ENCODE peak calls at places on chromosomes 2 and 18, in ten cellular contexts. O, K, T, L, B, E, Z, Q, S and A are unnamed samples.

GRCh38 chr2:112482309-112483046 is 522 bp downstream of the TTL start:
- DNase-seq in O (peak), K (peak), T (peak), L (no peak), B (peak), E (peak), Z (no peak), Q (no peak), S (no peak), A (no peak)

GRCh38 chr18:28039078-28039477 is 137.9 kb downstream of the CDH2 start:
- DNase-seq in O (no peak), K (no peak), T (no peak), L (no peak), B (peak), E (peak), Z (no peak), Q (no peak), S (no peak), A (peak)

GRCh38 chr18:6414118-6414722 is 491 bp downstream of the L3MBTL4 start:
- DNase-seq in O (no peak), K (peak), T (no peak), L (no peak), B (no peak), E (no peak), Z (peak), Q (no peak), S (peak), A (peak)

GRCh38 chr2:64212801-64213321 is 68.6 kb upstream of the PELI1 start:
- DNase-seq in O (no peak), K (no peak), T (peak), L (no peak), B (peak), E (peak), Z (no peak), Q (no peak), S (no peak), A (peak)

GRCh38 chr18:8701546-8702118 is 3.7 kb upstream of the MTCL1 start:
- DNase-seq in O (no peak), K (no peak), T (peak), L (no peak), B (peak), E (peak), Z (no peak), Q (no peak), S (no peak), A (peak)

GRCh38 chr2:40087434-40087833 is 308.4 kb upstream of the THUMPD2 start:
- DNase-seq in O (no peak), K (no peak), T (peak), L (no peak), B (peak), E (no peak), Z (no peak), Q (no peak), S (no peak), A (no peak)

GRCh38 chr2:100018794-100019193 is 123.6 kb downstream of the AFF3 start:
- DNase-seq in O (no peak), K (no peak), T (peak), L (no peak), B (peak), E (peak), Z (no peak), Q (no peak), S (no peak), A (peak)

GRCh38 chr18:51342815-51343214 is 145.3 kb upstream of the MEX3C start:
- DNase-seq in O (no peak), K (no peak), T (peak), L (no peak), B (peak), E (peak), Z (no peak), Q (no peak), S (no peak), A (no peak)

GRCh38 chr18:45050712-45051639 is 370.3 kb downstream of the SETBP1 start:
- DNase-seq in O (no peak), K (no peak), T (peak), L (no peak), B (peak), E (peak), Z (no peak), Q (no peak), S (no peak), A (no peak)

GRCh38 chr2:25063876-25064660 is 22.2 kb downstream of the EFR3B start:
- DNase-seq in O (no peak), K (no peak), T (peak), L (no peak), B (no peak), E (no peak), Z (no peak), Q (no peak), S (no peak), A (no peak)

GRCh38 chr2:207408086-207408794 is 121.5 kb upstream of the CREB1 start:
- DNase-seq in O (no peak), K (no peak), T (peak), L (no peak), B (peak), E (no peak), Z (no peak), Q (peak), S (no peak), A (no peak)

GRCh38 chr2:29363111-29363510 is 247.9 kb downstream of the CLIP4 start:
- DNase-seq in O (no peak), K (no peak), T (no peak), L (no peak), B (no peak), E (no peak), Z (no peak), Q (no peak), S (no peak), A (no peak)

GRCh38 chr2:100801402-100801801 is 18.5 kb upstream of the NPAS2 start:
- DNase-seq in O (no peak), K (no peak), T (no peak), L (no peak), B (no peak), E (no peak), Z (no peak), Q (no peak), S (no peak), A (no peak)

GRCh38 chr18:36578871-36579270 is 249.9 kb downstream of the TPGS2 start:
- DNase-seq in O (no peak), K (no peak), T (peak), L (no peak), B (no peak), E (peak), Z (peak), Q (no peak), S (no peak), A (no peak)

GRCh38 chr18:79917351-79918088 is 33.9 kb downstream of the SLC66A2 start:
- DNase-seq in O (no peak), K (no peak), T (no peak), L (no peak), B (no peak), E (no peak), Z (peak), Q (no peak), S (peak), A (no peak)

GRCh38 chr18:74990563-74991081 is 218.3 kb downstream of the PTGR3 start:
- DNase-seq in O (no peak), K (no peak), T (no peak), L (no peak), B (no peak), E (no peak), Z (no peak), Q (no peak), S (no peak), A (no peak)

GRCh38 chr2:62587616-62588015 is 81.6 kb upstream of the TMEM17 start:
- DNase-seq in O (no peak), K (no peak), T (no peak), L (no peak), B (no peak), E (no peak), Z (no peak), Q (no peak), S (no peak), A (no peak)

GRCh38 chr18:42131044-42131939 is 176.3 kb downstream of the PIK3C3 start:
- DNase-seq in O (no peak), K (no peak), T (no peak), L (no peak), B (no peak), E (no peak), Z (no peak), Q (no peak), S (no peak), A (no peak)

GRCh38 chr2:45343618-45344017 is 267.4 kb downstream of the SRBD1 start:
- DNase-seq in O (no peak), K (no peak), T (peak), L (no peak), B (no peak), E (no peak), Z (no peak), Q (no peak), S (no peak), A (no peak)

GRCh38 chr2:213934560-213934959 is 476.3 kb upstream of the VWC2L start:
- DNase-seq in O (no peak), K (no peak), T (peak), L (no peak), B (peak), E (no peak), Z (no peak), Q (no peak), S (no peak), A (no peak)

GRCh38 chr2:100924520-100925451 is 77.3 kb upstream of the RPL31 start:
- DNase-seq in O (peak), K (no peak), T (peak), L (no peak), B (no peak), E (peak), Z (no peak), Q (no peak), S (no peak), A (peak)

GRCh38 chr2:224025874-224026273 is 13.2 kb downstream of the SERPINE2 start:
- DNase-seq in O (peak), K (no peak), T (no peak), L (no peak), B (no peak), E (peak), Z (no peak), Q (no peak), S (no peak), A (no peak)

GRCh38 chr2:55133467-55134315 is 83.4 kb upstream of the RTN4 start:
- DNase-seq in O (peak), K (no peak), T (peak), L (peak), B (no peak), E (peak), Z (peak), Q (no peak), S (no peak), A (no peak)

GRCh38 chr2:73075477-73076373 is 4.2 kb upstream of the SFXN5 start:
- DNase-seq in O (no peak), K (no peak), T (peak), L (no peak), B (no peak), E (no peak), Z (no peak), Q (no peak), S (no peak), A (no peak)

GRCh38 chr2:240452471-240453256 is 17.2 kb downstream of the GPC1 start:
- DNase-seq in O (no peak), K (peak), T (peak), L (no peak), B (no peak), E (no peak), Z (no peak), Q (peak), S (no peak), A (peak)

GRCh38 chr2:121634354-121635307 is 14.6 kb downstream of the CLASP1 start:
- DNase-seq in O (no peak), K (no peak), T (peak), L (no peak), B (peak), E (peak), Z (no peak), Q (no peak), S (no peak), A (peak)

GRCh38 chr2:144430722-144431163 is 89.2 kb downstream of the ZEB2 start:
- DNase-seq in O (no peak), K (no peak), T (peak), L (no peak), B (no peak), E (no peak), Z (peak), Q (no peak), S (no peak), A (no peak)

GRCh38 chr18:7516505-7517117 is 50.5 kb upstream of the PTPRM start:
- DNase-seq in O (no peak), K (no peak), T (no peak), L (no peak), B (no peak), E (no peak), Z (no peak), Q (no peak), S (no peak), A (no peak)

GRCh38 chr2:225399509-225399908 is at the start of gene NYAP2:
- DNase-seq in O (no peak), K (peak), T (no peak), L (no peak), B (no peak), E (no peak), Z (no peak), Q (no peak), S (no peak), A (no peak)